ENCODE peak calls at places on chromosome 20, in four cellular contexts. O is H1, B is IMR-90, X is mesenchymal stem cell. T is an unnamed sample.

GRCh38 chr20:35311409-35311808 is 19.2 kb upstream of the FAM83C start:
- DNase-seq in O (no peak), B (peak; percentile 77), X (no peak), T (no peak)

GRCh38 chr20:23061713-23062561 is 12.5 kb upstream of the THBD start:
- DNase-seq in O (peak; percentile 57), B (peak; percentile 57), X (peak; percentile 92), T (no peak)

GRCh38 chr20:21047981-21048380 is 58.2 kb downstream of the LINC00237 start:
- DNase-seq in O (no peak), B (no peak), X (no peak), T (no peak)

GRCh38 chr20:64038579-64039292 is 2.8 kb downstream of the C20orf204 start:
- DNase-seq in O (peak; percentile 92), B (peak; percentile 67), X (peak; percentile 74), T (peak; percentile 60)

GRCh38 chr20:56358070-56358469 is 704 bp upstream of the FAM210B start:
- DNase-seq in O (no peak), B (no peak), X (no peak), T (no peak)

GRCh38 chr20:39849664-39850063 is 839.4 kb downstream of the MAFB start:
- DNase-seq in O (no peak), B (peak; percentile 94), X (peak; percentile 46), T (no peak)

GRCh38 chr20:17295151-17295726 is 68.4 kb downstream of the PCSK2 start:
- DNase-seq in O (no peak), B (no peak), X (no peak), T (no peak)

GRCh38 chr20:6692566-6693168 is 74.8 kb upstream of the BMP2 start:
- DNase-seq in O (no peak), B (no peak), X (peak; percentile 69), T (no peak)

DNA sequence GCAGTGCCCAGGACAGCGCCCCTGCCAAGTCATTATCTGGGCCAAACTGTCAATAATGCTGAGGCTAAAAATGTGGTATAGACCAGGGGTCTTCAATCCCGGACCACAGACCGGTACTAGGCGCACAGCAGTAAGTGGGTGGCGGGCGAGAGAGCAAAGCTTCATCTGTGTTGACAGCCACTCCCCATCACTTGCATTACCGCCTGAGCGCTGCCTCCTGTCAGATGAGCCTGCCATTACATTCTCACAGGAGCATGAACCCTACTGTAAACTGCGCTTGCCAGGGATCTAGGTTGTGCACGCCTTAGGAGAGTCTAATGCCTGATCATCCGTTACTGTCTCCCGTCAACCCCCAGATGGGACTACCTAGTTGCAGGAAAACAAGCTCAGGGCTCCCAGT is 91.0 kb downstream of the NFATC2 start:
- DNase-seq in O (no peak), B (no peak), X (no peak), T (no peak)
- H3K14ac ChIP-seq in O (no peak overlapping the region), B (no peak overlapping the region), X (no peak overlapping the region), T (no peak overlapping the region)

GRCh38 chr20:44181611-44182010 is 5.4 kb downstream of the JPH2 start:
- DNase-seq in O (no peak), B (no peak), X (no peak), T (no peak)
- H3K27ac ChIP-seq in O (no peak overlapping the region), B (no peak overlapping the region), X (no peak overlapping the region), T (no peak overlapping the region)

GRCh38 chr20:55094353-55094861 is 619.0 kb downstream of the DOK5 start:
- DNase-seq in O (no peak), B (no peak), X (no peak), T (no peak)
- H3K4me3 ChIP-seq in O (no peak overlapping the region), B (no peak overlapping the region), X (no peak overlapping the region), T (no peak overlapping the region)

GRCh38 chr20:2800590-2801458 is at the start of gene CPXM1:
- DNase-seq in O (peak; percentile 83), B (no peak), X (peak; percentile 22), T (peak; percentile 66)
- H3K14ac ChIP-seq in O (no peak within 1 kb of the TSS), B (peak within 1 kb of the TSS; percentile 11), X (no peak within 1 kb of the TSS), T (peak within 1 kb of the TSS; percentile 99)

GRCh38 chr20:828987-829386 is 4.5 kb upstream of the FAM110A start:
- DNase-seq in O (no peak), B (no peak), X (no peak), T (no peak)
- H3K27ac ChIP-seq in O (no peak overlapping the region), B (no peak overlapping the region), X (no peak overlapping the region), T (no peak overlapping the region)

GRCh38 chr20:4593149-4593525 is 128.6 kb upstream of the PRND start:
- DNase-seq in O (no peak), B (no peak), X (no peak), T (no peak)

GRCh38 chr20:4592316-4593148 is 129.2 kb upstream of the PRND start:
- DNase-seq in O (peak; percentile 88), B (no peak), X (peak; percentile 28), T (peak; percentile 69)

GRCh38 chr20:4597215-4597614 is 124.5 kb upstream of the PRND start:
- DNase-seq in O (no peak), B (no peak), X (no peak), T (no peak)

DNA sequence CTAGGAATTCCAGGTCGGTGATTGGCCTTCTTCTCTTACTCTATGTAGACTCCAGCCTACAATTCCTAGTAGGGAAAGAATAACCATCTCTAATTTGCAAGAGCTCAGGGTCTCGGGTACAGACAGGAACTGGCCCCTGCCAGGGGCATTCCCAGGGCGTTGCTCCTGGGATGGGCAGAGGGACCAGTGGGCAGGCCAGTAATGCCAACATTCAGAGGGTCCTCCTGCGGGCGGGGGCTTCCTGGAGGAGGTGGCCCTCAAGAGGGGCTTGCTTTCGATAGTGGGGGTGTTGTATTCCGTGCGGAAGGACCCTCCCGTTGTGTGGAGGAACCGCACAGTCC is 129.8 kb upstream of the PRND start:
- DNase-seq in O (no peak), B (no peak), X (no peak), T (no peak)
- H3K4me3 ChIP-seq in O (no peak overlapping the region), B (no peak overlapping the region), X (peak overlapping the region; percentile 73), T (no peak overlapping the region)

GRCh38 chr20:36449663-36450062 is 91.7 kb upstream of the MYL9 start:
- DNase-seq in O (no peak), B (no peak), X (no peak), T (no peak)

GRCh38 chr20:36455972-36456625 is 85.2 kb upstream of the MYL9 start:
- DNase-seq in O (no peak), B (no peak), X (no peak), T (no peak)

DNA sequence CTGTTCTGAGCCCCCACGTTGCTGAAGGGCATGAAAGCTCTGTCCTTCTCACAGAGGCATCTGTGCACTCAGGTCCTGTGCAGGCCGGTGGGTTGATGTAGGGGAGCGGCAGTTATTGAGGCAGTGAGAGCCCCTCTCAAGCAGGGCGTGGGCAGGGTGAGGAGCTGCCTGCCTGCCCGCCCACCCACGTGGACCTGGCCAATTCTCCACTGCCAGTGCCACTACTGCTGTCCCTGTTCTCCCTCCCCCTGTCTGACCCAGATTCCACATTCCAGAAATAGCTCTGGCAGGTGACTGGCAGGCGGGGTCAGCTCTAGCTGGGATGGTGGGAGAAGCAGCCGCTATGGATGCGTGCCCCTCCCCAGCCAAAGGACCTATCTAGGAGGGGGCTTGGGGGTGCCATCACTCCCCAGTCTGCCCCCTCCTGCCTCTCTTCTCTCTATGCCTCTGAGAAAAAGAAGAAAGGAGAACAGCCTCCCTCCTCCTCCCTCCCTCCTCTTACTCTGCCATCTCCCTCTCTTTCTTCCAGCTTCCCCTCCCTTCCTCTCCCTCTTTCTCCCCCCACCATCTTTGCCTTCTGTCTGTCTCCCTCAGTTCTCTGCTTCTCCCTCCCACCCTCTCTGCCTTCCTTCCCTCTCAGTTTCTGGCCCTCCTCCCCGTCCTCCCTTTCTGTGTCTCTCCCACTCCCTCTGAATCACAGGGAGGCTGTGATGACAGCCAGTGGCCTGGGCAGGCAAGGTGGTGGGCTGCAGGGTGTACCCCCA is 86.5 kb upstream of the MYL9 start:
- DNase-seq in O (peak; percentile 54), B (no peak), X (no peak), T (peak; percentile 64)
- H3K14ac ChIP-seq in O (no peak overlapping the region), B (no peak overlapping the region), X (no peak overlapping the region), T (peak overlapping the region; percentile 94)

GRCh38 chr20:10595230-10595629 is 78.6 kb downstream of the JAG1 start:
- DNase-seq in O (no peak), B (no peak), X (no peak), T (no peak)
- H3K27ac ChIP-seq in O (no peak overlapping the region), B (no peak overlapping the region), X (no peak overlapping the region), T (no peak overlapping the region)

T was measured in neuronal stem cell.